ENCODE peak calls at places on chromosomes 4 and X, in ten cellular contexts. I, U, X, Y, O, L, G, Q, R and C are unnamed samples.

GRCh38 chrX:97158270-97158669 is 274.6 kb downstream of the RPA4 start:
- DNase-seq in I (no peak), U (no peak), X (no peak), Y (no peak), O (no peak), L (no peak), G (peak; percentile 14), Q (no peak), R (no peak), C (no peak)

GRCh38 chr4:86972997-86973396 is 38.2 kb downstream of the AFF1 start:
- DNase-seq in I (peak; percentile 74), U (no peak), X (peak; percentile 45), Y (no peak), O (no peak), L (no peak), G (no peak), Q (peak; percentile 51), R (no peak), C (no peak)

GRCh38 chr4:2363056-2363719 is 55.3 kb downstream of the ZFYVE28 start:
- DNase-seq in I (peak; percentile 82), U (no peak), X (no peak), Y (no peak), O (no peak), L (no peak), G (no peak), Q (no peak), R (no peak), C (no peak)

GRCh38 chr4:139639654-139640053 is 26.0 kb upstream of the MGST2 start:
- DNase-seq in I (no peak), U (no peak), X (no peak), Y (no peak), O (no peak), L (no peak), G (no peak), Q (no peak), R (no peak), C (no peak)

GRCh38 chr4:76108467-76109181 is 34.1 kb downstream of the ART3 start:
- DNase-seq in I (no peak), U (no peak), X (no peak), Y (no peak), O (peak; percentile 6), L (no peak), G (peak; percentile 19), Q (no peak), R (peak; percentile 27), C (no peak)

GRCh38 chr4:42404001-42404400 is 6.7 kb downstream of the SHISA3 start:
- DNase-seq in I (no peak), U (no peak), X (no peak), Y (no peak), O (no peak), L (no peak), G (no peak), Q (no peak), R (no peak), C (no peak)

GRCh38 chr4:100907465-100908454 is 389.9 kb upstream of the EMCN start:
- DNase-seq in I (no peak), U (no peak), X (no peak), Y (no peak), O (peak; percentile 2), L (no peak), G (peak; percentile 31), Q (no peak), R (no peak), C (no peak)

GRCh38 chrX:13398073-13398823 is 78.4 kb upstream of the ATXN3L start:
- DNase-seq in I (no peak), U (no peak), X (no peak), Y (peak; percentile 93), O (peak; percentile 100), L (no peak), G (peak; percentile 99), Q (no peak), R (no peak), C (no peak)

GRCh38 chrX:123408856-123409737 is 225.0 kb downstream of the GRIA3 start:
- DNase-seq in I (no peak), U (no peak), X (no peak), Y (no peak), O (peak; percentile 87), L (no peak), G (no peak), Q (no peak), R (peak; percentile 31), C (no peak)

GRCh38 chr4:140628016-140628415 is 59.3 kb upstream of the UCP1 start:
- DNase-seq in I (no peak), U (no peak), X (no peak), Y (no peak), O (no peak), L (no peak), G (no peak), Q (no peak), R (no peak), C (no peak)

GRCh38 chr4:138835833-138836521 is 179.6 kb upstream of the NOCT start:
- DNase-seq in I (peak; percentile 26), U (no peak), X (no peak), Y (no peak), O (peak; percentile 18), L (no peak), G (peak; percentile 3), Q (peak; percentile 68), R (peak; percentile 8), C (no peak)

GRCh38 chr4:74999714-75000309 is 66.9 kb downstream of the PARM1 start:
- DNase-seq in I (no peak), U (no peak), X (no peak), Y (no peak), O (no peak), L (no peak), G (no peak), Q (no peak), R (no peak), C (no peak)

GRCh38 chrX:154401045-154401799 is 3.0 kb downstream of the RPL10 start:
- DNase-seq in I (peak; percentile 46), U (no peak), X (peak; percentile 66), Y (no peak), O (peak; percentile 20), L (no peak), G (peak; percentile 57), Q (no peak), R (no peak), C (no peak)

GRCh38 chr4:146255463-146255862 is 41.1 kb downstream of the REELD1 start:
- DNase-seq in I (no peak), U (no peak), X (no peak), Y (peak; percentile 20), O (peak; percentile 80), L (no peak), G (no peak), Q (no peak), R (no peak), C (no peak)

GRCh38 chr4:176277162-176277904 is 8.3 kb upstream of the ASB5 start:
- DNase-seq in I (peak; percentile 57), U (no peak), X (peak; percentile 66), Y (no peak), O (peak; percentile 36), L (no peak), G (peak; percentile 56), Q (peak; percentile 54), R (peak; percentile 62), C (no peak)

GRCh38 chr4:137804906-137805511 is 272.7 kb upstream of the PCDH18 start:
- DNase-seq in I (no peak), U (no peak), X (no peak), Y (no peak), O (no peak), L (no peak), G (no peak), Q (no peak), R (no peak), C (no peak)

GRCh38 chrX:151753313-151754041 is 18.9 kb downstream of the CNGA2 start:
- DNase-seq in I (peak; percentile 65), U (no peak), X (peak; percentile 73), Y (no peak), O (peak; percentile 36), L (no peak), G (peak; percentile 63), Q (peak; percentile 52), R (peak; percentile 31), C (no peak)
- TF ChIP-seq CTCF in I (peak; percentile 87), U (no peak), X (peak; percentile 77), Y (peak; percentile 67), O (peak; percentile 71), L (peak; percentile 30), G (peak; percentile 72), Q (peak; percentile 49), R (peak; percentile 48), C (no peak)

DNA sequence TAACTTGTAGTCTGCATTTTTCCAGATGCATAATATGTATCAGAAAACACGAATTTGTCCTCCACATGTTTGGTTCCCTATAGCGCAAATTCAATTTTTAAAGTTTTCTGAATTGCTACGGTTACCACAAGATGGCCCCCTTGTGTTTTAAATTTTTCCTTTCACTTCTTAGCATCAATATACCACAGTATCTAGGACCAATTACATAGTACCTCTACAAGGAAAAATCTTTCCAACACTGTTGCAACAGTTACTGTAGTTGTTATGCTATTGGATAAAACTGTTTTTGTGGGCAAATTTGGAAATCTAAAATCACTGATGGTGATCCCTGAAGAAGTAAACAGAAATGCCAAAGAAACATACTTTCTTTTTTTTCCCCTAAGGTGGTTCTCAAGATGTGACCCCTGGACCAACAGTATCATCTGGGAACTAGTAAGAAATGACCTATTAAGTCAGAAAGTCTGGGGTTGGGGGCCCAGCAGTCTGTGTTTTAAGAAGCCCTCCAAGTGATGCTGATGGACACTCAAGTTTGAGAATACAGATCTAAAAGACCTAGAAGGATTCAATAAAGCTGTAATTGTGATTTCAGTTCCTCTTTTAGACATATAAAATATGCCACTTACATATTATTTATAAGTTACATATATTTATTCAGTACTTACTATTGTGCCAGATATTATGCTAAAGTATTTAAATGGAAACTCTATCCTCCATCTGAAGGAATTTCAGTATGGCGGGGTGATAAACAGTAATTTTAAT is 3.1 kb downstream of the ZGRF1 start:
- DNase-seq in I (no peak), U (no peak), X (no peak), Y (no peak), O (peak; percentile 5), L (no peak), G (peak; percentile 11), Q (no peak), R (peak; percentile 44), C (no peak)
- TF ChIP-seq CTCF in I (no peak), U (no peak), X (peak; percentile 77), Y (peak; percentile 29), O (peak; percentile 46), L (no peak), G (peak; percentile 68), Q (peak; percentile 11), R (peak; percentile 54), C (peak; percentile 35)

DNA sequence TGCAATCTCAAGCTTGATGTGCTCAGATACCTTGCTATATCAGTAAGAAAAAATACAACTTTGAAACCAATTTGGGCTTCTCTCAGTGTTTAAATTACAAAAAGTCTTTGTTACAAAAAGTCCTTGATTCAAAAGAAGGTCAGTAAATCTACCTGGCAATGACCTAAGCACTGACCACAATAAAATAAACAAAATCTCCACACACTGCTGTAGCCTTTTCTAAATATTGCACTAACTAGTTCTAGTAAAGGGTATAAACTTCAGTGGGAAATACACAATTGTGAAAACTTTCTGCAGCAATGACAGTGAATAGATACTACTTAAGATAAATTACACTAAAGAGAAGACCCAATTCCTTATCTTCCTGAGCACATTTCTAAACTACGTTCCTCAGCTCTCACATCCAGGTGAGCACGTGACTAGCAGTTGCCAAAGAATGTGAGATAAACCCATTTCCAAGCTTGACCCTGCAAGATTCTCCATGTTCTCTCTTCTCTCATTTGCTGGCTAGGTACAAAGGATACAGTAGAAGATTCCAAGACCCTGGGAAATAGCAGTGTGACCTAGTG is 81.4 kb upstream of the GPR34 start:
- DNase-seq in I (no peak), U (no peak), X (no peak), Y (no peak), O (no peak), L (no peak), G (no peak), Q (no peak), R (no peak), C (no peak)
- TF ChIP-seq CTCF in I (no peak), U (no peak), X (no peak), Y (no peak), O (no peak), L (no peak), G (no peak), Q (no peak), R (no peak), C (no peak)

GRCh38 chr4:77156912-77157858 is at the start of gene CCNG2:
- DNase-seq in I (peak; percentile 73), U (peak; percentile 88), X (peak; percentile 93), Y (no peak), O (peak; percentile 95), L (peak; percentile 93), G (peak; percentile 26), Q (peak; percentile 89), R (peak; percentile 89), C (no peak)
- TF ChIP-seq CTCF in I (no peak), U (no peak), X (no peak), Y (no peak), O (no peak), L (no peak), G (no peak), Q (no peak), R (no peak), C (no peak)